ENCODE peak calls at places on chromosomes 2 and 18, in six cellular contexts. T is NB4; N is stimulated activated CD4-positive, alpha-beta T cell treated with anti-CD3 and anti-CD28 coated beads, Interleukin-4, amount 100 ng/mL, for 4 hours; Q is upper lobe of right lung; B is nucleus accumbens; E is fibroblast of pulmonary artery. O is an unnamed sample.

GRCh38 chr2:234373060-234373459 is 123.8 kb downstream of the ARL4C start:
- DNase-seq in B (no peak), N (peak), Q (no peak), T (no peak), E (no peak), O (no peak)

GRCh38 chr18:65762556-65762955 is 11.7 kb downstream of the CDH7 start:
- DNase-seq in T (no peak), Q (no peak), B (no peak), N (no peak), E (no peak), O (no peak)

GRCh38 chr18:32042337-32042736 is 23.7 kb downstream of the RNF125 start:
- DNase-seq in N (no peak), T (peak), Q (no peak), E (no peak), B (no peak), O (no peak)

GRCh38 chr2:219398721-219399333 is 11.1 kb upstream of the DNPEP start:
- DNase-seq in N (no peak), E (no peak), T (no peak), Q (no peak), B (no peak), O (no peak)

GRCh38 chr2:193101591-193101990 is 906.9 kb upstream of the TMEFF2 start:
- DNase-seq in T (no peak), B (no peak), Q (no peak), N (no peak), E (no peak), O (no peak)

GRCh38 chr18:36378194-36378593 is 80.7 kb downstream of the FHOD3 start:
- DNase-seq in Q (no peak), T (no peak), N (no peak), B (no peak), E (no peak), O (no peak)

GRCh38 chr2:69639246-69639645 is 4.3 kb downstream of the AAK1 start:
- DNase-seq in E (no peak), Q (no peak), T (no peak), N (no peak), B (no peak), O (no peak)

GRCh38 chr2:30321466-30321865 is 90.1 kb downstream of the LBH start:
- DNase-seq in E (peak), T (no peak), N (no peak), B (peak), Q (no peak), O (peak)

GRCh38 chr18:21916594-21916993 is 176.0 kb downstream of the MIB1 start:
- DNase-seq in T (no peak), E (no peak), B (no peak), Q (no peak), N (no peak), O (no peak)

GRCh38 chr2:241273552-241273988 is 41.9 kb downstream of the HDLBP start:
- DNase-seq in E (no peak), N (no peak), Q (no peak), B (no peak), T (peak), O (no peak)

GRCh38 chr2:218294430-218294999 is 2.2 kb upstream of the TMBIM1 start:
- DNase-seq in T (no peak), Q (no peak), E (no peak), N (no peak), B (no peak), O (no peak)

GRCh38 chr2:53508667-53509066 is 258.9 kb upstream of the CHAC2 start:
- DNase-seq in E (no peak), B (no peak), T (peak), Q (no peak), N (no peak), O (no peak)

GRCh38 chr2:226855766-226856165 is 19.9 kb downstream of the RHBDD1 start:
- DNase-seq in E (no peak), T (no peak), B (no peak), Q (no peak), N (no peak), O (no peak)

GRCh38 chr2:112924348-112924747 is 13.4 kb downstream of the IL37 start:
- DNase-seq in Q (no peak), T (no peak), N (no peak), E (no peak), B (no peak), O (no peak)

GRCh38 chr2:140639628-140640027 is 1491.2 kb downstream of the LRP1B start:
- DNase-seq in B (no peak), N (no peak), T (peak), E (no peak), Q (no peak), O (no peak)

GRCh38 chr2:120586507-120587283 is 149.0 kb upstream of the GLI2 start:
- DNase-seq in B (no peak), T (no peak), Q (peak), N (no peak), E (no peak), O (no peak)

GRCh38 chr2:237760506-237761502 is 37.8 kb upstream of the RBM44 start:
- DNase-seq in Q (no peak), N (no peak), E (no peak), B (no peak), T (no peak), O (no peak)

GRCh38 chr2:54480025-54480424 is 23.9 kb downstream of the SPTBN1 start:
- DNase-seq in N (no peak), T (no peak), B (no peak), E (no peak), Q (no peak), O (no peak)

GRCh38 chr2:124339709-124340108 is 314.6 kb downstream of the CNTNAP5 start:
- DNase-seq in Q (no peak), B (no peak), E (peak), T (no peak), N (no peak), O (peak)

GRCh38 chr2:190069936-190070696 is 7.6 kb upstream of the MSTN start:
- DNase-seq in N (no peak), T (peak), Q (no peak), B (no peak), E (peak), O (peak)

GRCh38 chr2:128485761-128486639 is 167.3 kb upstream of the HS6ST1 start:
- DNase-seq in Q (peak), N (no peak), T (no peak), B (no peak), E (no peak), O (no peak)

GRCh38 chr18:61743775-61744531 is 148.9 kb downstream of the RNF152 start:
- DNase-seq in B (no peak), Q (no peak), N (no peak), E (peak), T (no peak), O (peak)

GRCh38 chr2:161190030-161190429 is 29.8 kb downstream of the TANK start:
- DNase-seq in Q (no peak), B (no peak), T (no peak), N (no peak), E (no peak), O (no peak)

GRCh38 chr2:24160761-24161160 is 14.1 kb upstream of the FAM228A start:
- DNase-seq in N (no peak), B (no peak), T (no peak), Q (no peak), E (no peak), O (no peak)

GRCh38 chr2:170813611-170814550 is 2.8 kb upstream of the GAD1 start:
- DNase-seq in E (peak), T (peak), Q (no peak), N (no peak), B (no peak), O (peak)

GRCh38 chr2:111227716-111228141 is 107.0 kb downstream of the BCL2L11 start:
- DNase-seq in Q (no peak), N (no peak), T (no peak), E (peak), B (no peak), O (peak)

GRCh38 chr18:44897445-44898215 is 216.9 kb downstream of the SETBP1 start:
- DNase-seq in N (no peak), E (no peak), B (no peak), T (no peak), Q (no peak), O (no peak)

GRCh38 chr18:33116376-33116775 is 324.1 kb downstream of the CCDC178 start:
- DNase-seq in E (peak), B (no peak), N (no peak), T (peak), Q (peak), O (peak)

GRCh38 chr2:15968280-15969178 is 28.2 kb downstream of the MYCN start:
- DNase-seq in T (no peak), E (no peak), N (no peak), B (no peak), Q (no peak), O (no peak)

GRCh38 chr2:166361351-166362153 is 14.2 kb downstream of the SCN9A start:
- DNase-seq in T (peak), Q (no peak), E (peak), N (no peak), B (no peak), O (peak)

GRCh38 chr2:217247511-217247910 is 387.6 kb upstream of the TNP1 start:
- DNase-seq in Q (no peak), E (no peak), T (no peak), N (no peak), B (no peak), O (no peak)

GRCh38 chr2:19812166-19812565 is 89.6 kb downstream of the TTC32 start:
- DNase-seq in Q (no peak), B (no peak), E (no peak), T (no peak), N (no peak), O (no peak)

GRCh38 chr18:67385455-67385854 is 131.1 kb downstream of the DSEL start:
- DNase-seq in E (peak), T (no peak), Q (no peak), B (no peak), N (no peak), O (peak)

GRCh38 chr18:59699750-59700534 is 2.7 kb upstream of the CCBE1 start:
- DNase-seq in B (no peak), N (no peak), T (no peak), Q (no peak), E (no peak), O (no peak)